ENCODE peak calls at places on chromosomes 6 and 20, in four cellular contexts. O is activated CD8-positive, alpha-beta T cell treated with anti-CD3 and anti-CD28 coated beads for 36 hours; L is A549; S is AG04449. R is an unnamed sample.

GRCh38 chr6:144095134-144096002 is at the start of gene SF3B5:
- DNase-seq in S (peak), L (peak), O (peak), R (peak)

GRCh38 chr6:10510592-10511367 is 10.4 kb upstream of the GCNT2 start:
- DNase-seq in O (peak), S (no peak), L (peak), R (peak)

GRCh38 chr6:142444800-142445405 is 143.1 kb downstream of the ADGRG6 start:
- DNase-seq in O (no peak), S (no peak), L (no peak), R (no peak)

GRCh38 chr20:18974660-18975059 is 161.1 kb downstream of the SCP2D1 start:
- DNase-seq in L (no peak), O (no peak), S (no peak), R (no peak)

GRCh38 chr6:112935402-112936078 is 588.4 kb downstream of the RFPL4B start:
- DNase-seq in O (no peak), L (no peak), S (no peak), R (no peak)

GRCh38 chr20:8583209-8584106 is 451.4 kb downstream of the PLCB1 start:
- DNase-seq in S (no peak), L (no peak), O (no peak), R (no peak)

GRCh38 chr6:134707342-134707982 is 242.4 kb downstream of the ALDH8A1 start:
- DNase-seq in S (no peak), L (peak), O (no peak), R (no peak)

GRCh38 chr6:34671801-34672656 is 24.5 kb downstream of the ILRUN start:
- DNase-seq in L (no peak), O (peak), S (no peak), R (no peak)

GRCh38 chr6:19413323-19413722 is 423.8 kb upstream of the ID4 start:
- DNase-seq in L (no peak), S (no peak), O (no peak), R (no peak)

GRCh38 chr20:20632644-20633043 is 79.8 kb downstream of the RALGAPA2 start:
- DNase-seq in L (no peak), S (no peak), O (no peak), R (no peak)

GRCh38 chr6:7505196-7505699 is 36.2 kb upstream of the DSP start:
- DNase-seq in S (peak), L (peak), O (peak), R (peak)

GRCh38 chr6:43951063-43951755 is 176.0 kb downstream of the MRPL14 start:
- DNase-seq in O (peak), L (peak), S (no peak), R (peak)

GRCh38 chr20:33832113-33832853 is 21.1 kb downstream of the CHMP4B start:
- DNase-seq in S (no peak), L (no peak), O (no peak), R (no peak)

GRCh38 chr6:33610057-33610456 is 11.1 kb upstream of the ITPR3 start:
- DNase-seq in S (no peak), O (no peak), L (no peak), R (no peak)

GRCh38 chr6:108113557-108114519 is 39.3 kb upstream of the OSTM1 start:
- DNase-seq in S (no peak), O (peak), L (peak), R (peak)

GRCh38 chr6:12335131-12335527 is 45.0 kb downstream of the EDN1 start:
- DNase-seq in L (no peak), S (no peak), O (no peak), R (no peak)

DNA sequence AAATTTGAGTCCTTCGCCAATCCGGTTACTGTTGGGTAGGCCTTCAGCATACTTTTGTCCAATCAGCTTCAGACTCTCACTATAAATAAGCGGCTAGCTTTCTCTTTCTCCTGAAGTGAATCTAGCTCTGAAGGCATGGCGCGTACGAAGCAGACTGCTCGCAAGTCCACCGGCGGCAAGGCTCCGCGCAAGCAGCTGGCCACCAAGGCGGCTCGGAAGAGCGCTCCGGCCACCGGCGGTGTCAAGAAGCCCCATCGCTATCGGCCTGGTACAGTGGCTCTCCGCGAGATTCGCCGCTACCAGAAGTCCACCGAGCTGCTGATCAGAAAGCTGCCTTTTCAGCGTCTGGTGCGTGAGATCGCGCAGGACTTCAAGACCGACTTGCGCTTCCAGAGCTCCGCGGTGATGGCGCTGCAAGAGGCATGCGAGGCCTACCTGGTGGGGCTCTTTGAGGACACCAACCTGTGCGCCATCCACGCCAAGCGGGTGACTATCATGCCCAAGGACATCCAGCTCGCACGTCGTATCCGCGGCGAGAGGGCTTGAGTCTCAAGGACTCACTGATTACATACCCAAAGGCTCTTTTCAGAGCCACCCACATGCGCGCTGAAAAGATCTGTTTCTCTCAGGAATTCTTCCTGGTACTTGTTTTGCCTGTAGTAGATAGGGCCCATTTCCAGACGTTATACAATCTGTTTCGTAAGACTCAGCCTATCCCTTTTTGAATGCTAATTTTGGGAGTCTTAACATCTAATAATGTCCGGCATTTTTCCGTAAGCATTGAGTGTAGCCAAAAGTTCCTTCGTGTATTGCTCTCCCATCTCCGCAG is 102.0 kb downstream of the OR2B2 start:
- DNase-seq in S (peak), L (peak), O (peak), R (peak)
- TF ChIP-seq CTCF in S (peak), L (no peak), O (no peak), R (no peak)

GRCh38 chr20:50379991-50380696 is 130.0 kb upstream of the PTPN1 start:
- DNase-seq in S (no peak), O (no peak), L (no peak), R (no peak)

GRCh38 chr20:50381771-50382593 is 128.2 kb upstream of the PTPN1 start:
- DNase-seq in O (peak), S (no peak), L (no peak), R (no peak)

GRCh38 chr20:50379049-50379990 is 130.9 kb upstream of the PTPN1 start:
- DNase-seq in O (no peak), L (no peak), S (peak), R (no peak)

GRCh38 chr20:50381053-50381732 is 129.0 kb upstream of the PTPN1 start:
- DNase-seq in O (no peak), S (no peak), L (no peak), R (no peak)

GRCh38 chr20:50380697-50381040 is 129.5 kb upstream of the PTPN1 start:
- DNase-seq in O (no peak), S (no peak), L (peak), R (no peak)
- TF ChIP-seq CTCF in O (no peak), S (peak), L (peak), R (no peak)

DNA sequence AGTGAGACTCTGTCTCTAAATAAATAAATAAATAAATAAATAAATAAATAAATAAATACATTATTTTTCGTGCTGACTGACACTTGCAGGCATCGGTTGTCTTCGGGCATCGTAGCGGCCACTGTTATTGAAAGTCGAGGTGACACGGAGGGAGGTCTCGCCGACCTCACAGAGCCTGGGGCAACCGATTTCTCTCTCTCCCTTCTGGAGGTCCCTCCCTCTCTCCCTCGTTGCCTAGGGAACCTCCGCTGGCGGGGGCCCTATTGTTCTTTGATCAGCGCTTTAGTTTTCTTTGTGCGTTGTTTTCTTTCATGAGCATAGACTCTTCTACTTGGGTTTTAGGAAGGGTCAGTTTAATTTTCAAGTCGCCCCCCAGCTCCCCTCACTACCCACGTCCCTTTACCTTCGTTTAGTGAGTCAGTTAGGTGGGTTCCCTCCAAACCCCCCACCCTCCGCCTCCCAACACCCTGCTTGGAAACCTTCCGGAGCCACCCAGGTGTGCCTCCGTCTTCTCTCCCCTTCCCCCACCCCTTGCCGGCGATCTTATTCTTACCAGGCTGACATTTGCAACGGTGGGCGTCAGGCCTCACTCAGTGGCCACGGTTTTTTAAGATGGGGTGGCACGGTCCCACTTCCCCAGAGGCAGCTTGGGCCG is 345.3 kb upstream of the DEFB115 start:
- DNase-seq in O (no peak), L (no peak), S (no peak), R (no peak)
- TF ChIP-seq CTCF in O (no peak), L (no peak), S (no peak), R (no peak)

GRCh38 chr6:38337819-38338465 is 301.8 kb downstream of the BTBD9 start:
- DNase-seq in L (peak), O (no peak), S (no peak), R (no peak)
- TF ChIP-seq CTCF in L (no peak), O (no peak), S (peak), R (no peak)

GRCh38 chr6:73867411-73867810 is 171.4 kb downstream of the CD109 start:
- DNase-seq in O (no peak), L (no peak), S (no peak), R (no peak)
- TF ChIP-seq CTCF in O (no peak), L (no peak), S (no peak), R (no peak)

GRCh38 chr20:62243106-62243505 is 4.8 kb downstream of the OSBPL2 start:
- DNase-seq in L (no peak), S (no peak), O (no peak), R (no peak)
- TF ChIP-seq CTCF in L (no peak), S (no peak), O (no peak), R (no peak)

GRCh38 chr6:99980741-99981140 is 13.3 kb downstream of the MCHR2 start:
- DNase-seq in L (no peak), O (no peak), S (no peak), R (no peak)

GRCh38 chr6:99979953-99980352 is 14.1 kb downstream of the MCHR2 start:
- DNase-seq in S (no peak), O (no peak), L (no peak), R (no peak)
- TF ChIP-seq CTCF in S (no peak), O (no peak), L (no peak), R (no peak)

GRCh38 chr6:160765412-160765811 is 63.4 kb downstream of the PLG start:
- DNase-seq in O (no peak), L (no peak), S (no peak), R (no peak)
- TF ChIP-seq CTCF in O (no peak), L (no peak), S (no peak), R (no peak)

R was measured in glutamatergic neuron.